ENCODE peak calls at places on chromosome 14, in five cellular contexts. J is stromal cell of bone marrow, X is mammary epithelial cell, Q is anterior cingulate cortex, G is Panc1. L is an unnamed sample.

GRCh38 chr14:20278414-20278813 is 27.3 kb downstream of the TTC5 start:
- DNase-seq in Q (no peak), X (peak), J (no peak), G (no peak), L (no peak)

GRCh38 chr14:104929268-104930230 is 4.9 kb downstream of the PLD4 start:
- DNase-seq in J (no peak), G (no peak), Q (no peak), X (no peak), L (no peak)

GRCh38 chr14:76011959-76012802 is 26.6 kb downstream of the IFT43 start:
- DNase-seq in J (no peak), X (no peak), Q (no peak), G (no peak), L (no peak)

GRCh38 chr14:94423465-94424056 is 29.0 kb downstream of the SERPINA11 start:
- DNase-seq in X (peak), G (peak), Q (peak), J (peak), L (peak)

GRCh38 chr14:61426048-61426447 is 104.7 kb downstream of the PRKCH start:
- DNase-seq in J (no peak), X (peak), G (no peak), Q (no peak), L (no peak)

GRCh38 chr14:104639889-104640548 is 35.4 kb upstream of the TMEM179 start:
- DNase-seq in J (peak), G (no peak), Q (peak), X (peak), L (no peak)

GRCh38 chr14:96309128-96309906 is 53.3 kb downstream of the BDKRB1 start:
- DNase-seq in G (no peak), X (no peak), Q (no peak), J (no peak), L (no peak)

GRCh38 chr14:29240046-29240445 is 473.5 kb downstream of the FOXG1 start:
- DNase-seq in G (no peak), Q (no peak), J (peak), X (no peak), L (no peak)

GRCh38 chr14:55577229-55577628 is 2.8 kb upstream of the KTN1 start:
- DNase-seq in G (no peak), Q (no peak), X (peak), J (no peak), L (no peak)

GRCh38 chr14:35390577-35391387 is 13.8 kb downstream of the NFKBIA start:
- DNase-seq in X (peak), G (no peak), J (no peak), Q (no peak), L (no peak)

GRCh38 chr14:80291099-80291498 is 79.8 kb upstream of the DIO2 start:
- DNase-seq in X (peak), G (no peak), Q (no peak), J (no peak), L (no peak)

GRCh38 chr14:74140374-74140850 is 55.7 kb downstream of the LIN52 start:
- DNase-seq in X (no peak), G (no peak), J (peak), Q (no peak), L (no peak)